ENCODE peak calls at places on chromosomes 12 and 14, in seven cellular contexts. O is Panc1, P is H1, T is GM12878, H is SK-N-SH, V is HepG2, Z is K562. X is an unnamed sample.

GRCh38 chr12:104351023-104351983 is 47.8 kb downstream of the EID3 start:
- DNase-seq in O (no peak), P (no peak), T (no peak), H (no peak), V (no peak), Z (no peak), X (no peak)

GRCh38 chr12:95532851-95533250 is 18.4 kb downstream of the USP44 start:
- DNase-seq in O (no peak), P (no peak), T (no peak), H (no peak), V (peak), Z (no peak), X (no peak)

GRCh38 chr12:71755146-71755892 is 656 bp downstream of the RAB21 start:
- DNase-seq in O (no peak), P (no peak), T (peak), H (peak), V (peak), Z (no peak), X (no peak)

GRCh38 chr14:72177246-72177645 is 245.0 kb downstream of the RGS6 start:
- DNase-seq in O (no peak), P (no peak), T (no peak), H (no peak), V (no peak), Z (no peak), X (no peak)

GRCh38 chr12:46926536-46926935 is 100.7 kb upstream of the SLC38A4 start:
- DNase-seq in O (no peak), P (no peak), T (no peak), H (no peak), V (no peak), Z (no peak), X (no peak)

GRCh38 chr14:78959674-78960264 is 789.6 kb downstream of the NRXN3 start:
- DNase-seq in O (peak), P (peak), T (no peak), H (peak), V (peak), Z (peak), X (peak)

GRCh38 chr12:12925383-12925782 is 26.6 kb downstream of the GPRC5D start:
- DNase-seq in O (no peak), P (no peak), T (no peak), H (no peak), V (no peak), Z (no peak), X (no peak)

GRCh38 chr14:93959239-93960107 is 16.9 kb downstream of the ASB2 start:
- DNase-seq in O (peak), P (peak), T (peak), H (no peak), V (peak), Z (peak), X (peak)

GRCh38 chr12:93802293-93802692 is 125.1 kb downstream of the CRADD start:
- DNase-seq in O (no peak), P (no peak), T (no peak), H (no peak), V (no peak), Z (no peak), X (no peak)

GRCh38 chr12:123860369-123860768 is 98.3 kb downstream of the DNAH10 start:
- DNase-seq in O (no peak), P (no peak), T (no peak), H (no peak), V (no peak), Z (no peak), X (no peak)

GRCh38 chr14:50001146-50001998 is 108.5 kb downstream of the ARF6 start:
- DNase-seq in O (no peak), P (no peak), T (no peak), H (no peak), V (peak), Z (peak), X (peak)

GRCh38 chr14:87805315-87805723 is 187.7 kb downstream of the GALC start:
- DNase-seq in O (peak), P (peak), T (no peak), H (peak), V (peak), Z (peak), X (no peak)

GRCh38 chr12:29782285-29782820 is 1.4 kb downstream of the TMTC1 start:
- DNase-seq in O (no peak), P (no peak), T (no peak), H (no peak), V (no peak), Z (no peak), X (no peak)

GRCh38 chr12:120356567-120357030 is 12.4 kb downstream of the MSI1 start:
- DNase-seq in O (peak), P (peak), T (peak), H (peak), V (peak), Z (peak), X (peak)

GRCh38 chr14:36429692-36430091 is 90.3 kb downstream of the NKX2-1 start:
- DNase-seq in O (no peak), P (no peak), T (no peak), H (no peak), V (no peak), Z (no peak), X (no peak)

GRCh38 chr14:75831455-75831854 is 150.3 kb downstream of the TGFB3 start:
- DNase-seq in O (no peak), P (no peak), T (no peak), H (no peak), V (peak), Z (peak), X (no peak)

GRCh38 chr12:131007031-131007793 is 53.5 kb downstream of the ADGRD1 start:
- DNase-seq in O (no peak), P (no peak), T (no peak), H (peak), V (peak), Z (no peak), X (no peak)

GRCh38 chr14:72617391-72618011 is 276.4 kb downstream of the DPF3 start:
- DNase-seq in O (no peak), P (no peak), T (no peak), H (no peak), V (no peak), Z (no peak), X (no peak)

GRCh38 chr14:61003571-61003970 is 22.5 kb downstream of the SLC38A6 start:
- DNase-seq in O (no peak), P (no peak), T (no peak), H (no peak), V (no peak), Z (no peak), X (no peak)

GRCh38 chr12:93540506-93540905 is 32.0 kb upstream of the SOCS2 start:
- DNase-seq in O (no peak), P (no peak), T (no peak), H (no peak), V (no peak), Z (no peak), X (no peak)

GRCh38 chr14:93331375-93332031 is 1.3 kb downstream of the BTBD7 start:
- DNase-seq in O (no peak), P (no peak), T (no peak), H (no peak), V (no peak), Z (no peak), X (no peak)

GRCh38 chr14:50344116-50344775 is 32.1 kb downstream of the DMAC2L start:
- DNase-seq in O (no peak), P (no peak), T (peak), H (no peak), V (no peak), Z (no peak), X (no peak)

GRCh38 chr12:58268080-58268479 is 326.7 kb downstream of the ATP23 start:
- DNase-seq in O (no peak), P (no peak), T (no peak), H (no peak), V (no peak), Z (no peak), X (no peak)

GRCh38 chr12:29428630-29429029 is 47.7 kb upstream of the ERGIC2 start:
- DNase-seq in O (no peak), P (no peak), T (peak), H (no peak), V (no peak), Z (no peak), X (peak)

GRCh38 chr12:68775121-68775520 is 29.1 kb downstream of the SLC35E3 start:
- DNase-seq in O (no peak), P (no peak), T (no peak), H (no peak), V (no peak), Z (no peak), X (no peak)

GRCh38 chr12:74685385-74685784 is 147.8 kb downstream of the ATXN7L3B start:
- DNase-seq in O (no peak), P (no peak), T (no peak), H (no peak), V (peak), Z (no peak), X (no peak)

GRCh38 chr12:56998981-56999380 is 7.4 kb downstream of the ZBTB39 start:
- DNase-seq in O (no peak), P (no peak), T (peak), H (no peak), V (no peak), Z (peak), X (no peak)

GRCh38 chr12:78746001-78746400 is 118.6 kb upstream of the SYT1 start:
- DNase-seq in O (no peak), P (no peak), T (no peak), H (no peak), V (no peak), Z (no peak), X (no peak)

GRCh38 chr14:81525129-81525528 is 8.5 kb downstream of the SEL1L start:
- DNase-seq in O (no peak), P (no peak), T (no peak), H (no peak), V (no peak), Z (no peak), X (no peak)

GRCh38 chr14:99324291-99324690 is 52.3 kb upstream of the BCL11B start:
- DNase-seq in O (no peak), P (no peak), T (no peak), H (no peak), V (no peak), Z (no peak), X (no peak)
- TF ChIP-seq SIN3A in O (no peak), P (no peak), T (no peak), H (no peak), V (no peak), Z (no peak), X (no peak)

DNA sequence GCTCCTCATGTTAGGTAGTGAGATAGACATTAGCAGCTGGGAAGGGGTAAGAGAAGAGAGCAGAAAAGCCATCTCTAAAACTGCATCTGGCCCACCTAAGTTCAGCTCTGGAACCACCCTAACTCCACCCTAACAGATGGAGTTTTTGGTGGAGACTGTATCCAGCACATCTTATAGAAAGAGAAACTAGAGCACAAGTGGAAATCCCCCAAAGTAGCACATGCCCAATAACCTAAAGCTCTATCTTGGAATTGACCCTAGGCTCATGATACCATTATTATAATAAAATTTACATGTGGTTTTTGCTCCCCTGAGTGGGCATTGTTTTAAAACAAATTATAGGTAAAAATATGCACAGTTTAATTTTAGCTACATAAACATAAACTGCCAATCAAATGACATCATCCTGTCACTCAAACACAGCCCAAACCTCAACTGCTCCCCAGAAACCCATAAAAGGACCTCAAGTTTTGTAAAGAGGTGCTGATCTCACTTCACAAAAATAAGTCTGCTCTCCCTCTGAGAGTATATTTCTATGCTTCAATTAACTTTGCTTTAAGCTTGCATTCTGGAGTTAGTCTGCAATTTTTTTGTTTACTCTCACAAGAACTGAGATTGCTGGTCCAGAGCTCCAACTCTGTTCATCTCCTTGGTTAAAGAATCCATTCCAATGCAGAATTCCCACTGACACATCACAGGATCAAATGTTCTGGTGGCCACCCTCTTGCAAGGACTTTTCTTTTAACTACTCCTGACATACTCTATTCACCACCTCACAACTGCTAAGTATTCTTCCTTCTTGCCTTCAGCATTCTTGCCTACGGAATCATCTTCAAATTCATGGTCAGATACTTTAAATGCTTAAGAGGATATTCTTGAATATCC is 206.6 kb downstream of the PIK3C2G start:
- DNase-seq in O (no peak), P (no peak), T (no peak), H (no peak), V (no peak), Z (no peak), X (no peak)
- TF ChIP-seq SIN3A in O (no peak), P (no peak), T (no peak), H (no peak), V (no peak), Z (no peak), X (no peak)

GRCh38 chr12:99455350-99456037 is 192.1 kb upstream of the GARIN6 start:
- DNase-seq in O (no peak), P (peak), T (no peak), H (no peak), V (no peak), Z (no peak), X (peak)
- TF ChIP-seq SIN3A in O (no peak), P (no peak), T (no peak), H (no peak), V (no peak), Z (no peak), X (no peak)

DNA sequence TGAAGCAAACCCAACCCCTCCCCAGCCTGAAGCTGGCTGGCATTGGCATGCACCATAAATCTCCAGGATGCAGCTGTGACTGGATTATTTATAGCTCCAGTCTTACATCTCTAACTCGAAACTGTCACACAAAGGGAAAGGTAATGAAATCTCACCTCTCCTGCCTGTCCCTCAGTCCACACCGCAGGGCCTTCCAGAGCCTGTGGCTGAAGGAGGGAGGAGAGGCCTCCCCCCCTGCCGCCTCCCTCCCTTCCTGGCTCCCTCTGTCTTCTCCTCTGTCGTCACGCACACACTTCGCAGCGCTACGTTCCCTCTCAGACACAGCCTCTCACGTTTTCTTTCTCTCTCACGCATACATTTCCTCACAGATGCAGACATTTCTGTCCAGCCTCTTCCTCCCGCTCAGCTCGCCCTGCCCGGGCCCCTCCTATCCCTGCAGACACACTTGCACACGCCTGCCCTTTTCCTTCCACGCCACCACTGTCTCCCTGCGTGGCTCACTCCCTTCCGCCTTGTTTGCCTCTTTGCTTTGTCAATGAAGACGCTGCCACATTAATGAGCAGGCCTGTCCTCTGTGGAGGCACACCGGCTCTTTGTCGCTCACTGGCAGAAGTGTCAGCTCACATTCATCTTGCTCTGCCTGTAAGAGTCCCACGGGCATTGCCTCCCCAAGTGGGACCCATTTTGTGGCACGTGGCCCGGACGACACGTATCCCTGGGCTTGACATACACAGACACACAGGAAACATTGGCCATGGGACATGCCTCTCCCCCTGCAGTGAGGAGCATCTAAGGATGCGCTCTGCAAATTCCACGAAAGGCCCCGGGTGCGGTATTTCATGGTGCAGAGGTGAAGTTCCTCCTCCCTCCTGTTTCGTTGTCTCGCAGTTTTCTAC is 27.9 kb downstream of the IRF2BPL start:
- DNase-seq in O (no peak), P (no peak), T (no peak), H (peak), V (no peak), Z (no peak), X (no peak)
- TF ChIP-seq SIN3A in O (no peak), P (no peak), T (no peak), H (no peak), V (no peak), Z (no peak), X (no peak)

GRCh38 chr12:55818886-55819285 is 1.0 kb downstream of the ORMDL2 start:
- DNase-seq in O (no peak), P (no peak), T (no peak), H (no peak), V (no peak), Z (no peak), X (no peak)

GRCh38 chr12:55816876-55817351 is 610 bp downstream of the SARNP start:
- DNase-seq in O (no peak), P (no peak), T (no peak), H (peak), V (no peak), Z (no peak), X (no peak)

GRCh38 chr12:55820679-55821078 is 2.8 kb downstream of the ORMDL2 start:
- DNase-seq in O (no peak), P (no peak), T (no peak), H (no peak), V (peak), Z (peak), X (no peak)

GRCh38 chr12:55817352-55818139 is at the start of the genes ORMDL2 and SARNP:
- DNase-seq in O (peak), P (peak), T (peak), H (peak), V (peak), Z (peak), X (peak)

DNA sequence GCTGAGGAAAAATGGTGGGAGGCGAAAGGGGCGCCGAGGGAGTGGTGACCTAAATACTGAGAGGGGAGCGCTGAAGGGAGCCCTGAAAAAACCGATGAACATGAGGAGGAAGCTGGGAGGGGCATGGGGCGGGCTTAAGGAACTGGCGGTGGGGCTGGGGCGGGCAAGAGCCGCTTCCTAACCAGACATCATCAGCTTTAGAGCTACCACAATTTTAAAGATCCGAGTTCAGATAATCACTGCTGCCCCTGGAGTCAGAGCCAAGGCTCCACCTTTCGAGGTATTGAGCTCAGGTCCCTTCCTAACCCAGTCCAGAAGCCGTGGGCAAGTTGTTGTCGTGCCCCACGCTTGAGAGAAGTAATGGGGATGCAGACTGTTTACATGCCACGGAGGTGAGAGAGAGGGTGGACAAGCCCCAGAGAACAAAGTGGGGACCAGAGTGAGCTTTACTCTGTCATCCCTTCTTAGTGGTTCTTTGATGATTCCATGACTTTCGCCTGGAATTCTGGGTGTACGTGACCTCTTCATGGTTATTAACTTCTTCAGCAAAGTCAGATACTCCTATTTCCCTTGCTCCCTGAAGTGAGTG is 393 bp downstream of the ORMDL2 start:
- DNase-seq in O (no peak), P (no peak), T (no peak), H (peak), V (no peak), Z (peak), X (no peak)
- TF ChIP-seq SIN3A in O (peak), P (no peak), T (peak), H (peak), V (no peak), Z (peak), X (peak)

GRCh38 chr14:55645845-55646832 is 66.1 kb downstream of the KTN1 start:
- DNase-seq in O (no peak), P (no peak), T (no peak), H (no peak), V (no peak), Z (no peak), X (no peak)
- TF ChIP-seq SIN3A in O (no peak), P (no peak), T (no peak), H (no peak), V (no peak), Z (no peak), X (no peak)

GRCh38 chr14:51701956-51702355 is 50.2 kb downstream of the FRMD6 start:
- DNase-seq in O (no peak), P (no peak), T (no peak), H (no peak), V (peak), Z (no peak), X (no peak)
- TF ChIP-seq SIN3A in O (no peak), P (no peak), T (no peak), H (no peak), V (no peak), Z (no peak), X (no peak)

GRCh38 chr12:118853634-118854033 is 127.7 kb upstream of the SRRM4 start:
- DNase-seq in O (no peak), P (no peak), T (no peak), H (no peak), V (no peak), Z (no peak), X (no peak)

GRCh38 chr12:118855858-118856257 is 125.5 kb upstream of the SRRM4 start:
- DNase-seq in O (no peak), P (no peak), T (no peak), H (no peak), V (no peak), Z (no peak), X (no peak)

DNA sequence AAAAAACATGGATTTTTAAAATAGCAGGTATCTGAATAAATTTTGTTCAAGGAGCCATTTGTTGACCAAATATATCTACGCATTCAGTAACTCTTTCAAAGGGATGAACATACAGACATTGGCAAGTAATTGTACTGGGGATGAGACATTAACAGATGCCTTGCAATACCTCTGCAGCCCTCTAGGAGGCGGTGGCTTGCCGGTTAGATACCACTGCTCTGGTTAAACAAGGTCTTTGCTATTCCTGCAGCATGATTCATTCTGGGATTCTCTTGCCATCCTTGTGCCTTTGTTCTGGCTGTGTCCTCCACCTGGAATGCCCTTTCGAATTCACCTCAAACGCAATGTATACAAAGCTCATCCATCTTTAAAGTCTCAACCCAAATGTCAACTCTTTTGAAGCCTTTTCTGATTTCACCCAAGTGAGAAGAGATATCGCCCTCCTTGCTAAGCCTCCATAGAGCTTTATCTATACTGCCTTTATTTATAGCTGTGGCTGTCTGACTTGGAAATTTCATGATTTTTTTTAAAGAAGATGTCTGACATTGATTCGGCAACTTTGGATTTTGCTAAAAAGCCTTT is 131.0 kb upstream of the SRRM4 start:
- DNase-seq in O (no peak), P (peak), T (no peak), H (peak), V (peak), Z (peak), X (peak)
- TF ChIP-seq SIN3A in O (no peak), P (no peak), T (no peak), H (no peak), V (no peak), Z (no peak), X (no peak)

X was measured in HCT116.